ENCODE peak calls at places on chromosomes 7 and 10, in five cellular contexts. X, B, F, M and Z are unnamed samples.

GRCh38 chr7:5630670-5631069 is 150.8 kb downstream of the RNF216 start:
- DNase-seq in B (no peak), X (no peak), F (no peak), M (no peak), Z (no peak)

GRCh38 chr7:39948375-39948774 is 1.7 kb upstream of the CDK13 start:
- DNase-seq in X (no peak), F (no peak), B (no peak), M (peak; percentile 54), Z (no peak)

GRCh38 chr7:116588641-116589594 is 64.1 kb downstream of the CAV1 start:
- DNase-seq in X (peak; percentile 83), M (peak; percentile 70), F (no peak), B (no peak), Z (peak; percentile 70)

GRCh38 chr10:68208424-68209042 is 23.4 kb downstream of the ATOH7 start:
- DNase-seq in X (peak; percentile 75), B (peak; percentile 77), M (peak; percentile 56), F (no peak), Z (no peak)

GRCh38 chr7:26910221-26910620 is 45.8 kb upstream of the SKAP2 start:
- DNase-seq in B (no peak), X (peak; percentile 46), F (no peak), M (no peak), Z (peak; percentile 46)

GRCh38 chr7:86972072-86972471 is 87.4 kb downstream of the ELAPOR2 start:
- DNase-seq in F (no peak), M (no peak), B (no peak), X (peak; percentile 20), Z (no peak)

GRCh38 chr7:27122075-27122910 is 8.3 kb downstream of the HOXA4 start:
- DNase-seq in F (no peak), B (no peak), M (no peak), X (no peak), Z (no peak)

GRCh38 chr7:128918266-128918665 is 7.8 kb upstream of the KCP start:
- DNase-seq in B (no peak), M (no peak), X (no peak), F (no peak), Z (no peak)

GRCh38 chr7:151608031-151608551 is 88.4 kb upstream of the RHEB start:
- DNase-seq in F (no peak), B (no peak), M (no peak), X (no peak), Z (no peak)

GRCh38 chr7:6419310-6419773 is 28.4 kb downstream of the DAGLB start:
- DNase-seq in F (no peak), B (no peak), M (no peak), X (peak; percentile 55), Z (no peak)

GRCh38 chr7:36058020-36058592 is 94.9 kb upstream of the EEPD1 start:
- DNase-seq in M (peak; percentile 46), F (no peak), B (no peak), X (no peak), Z (no peak)

GRCh38 chr7:63900394-63901203 is 98.0 kb upstream of the ZNF722 start:
- DNase-seq in M (peak; percentile 10), X (no peak), B (no peak), F (peak; percentile 85), Z (no peak)

GRCh38 chr7:132443776-132444520 is 132.3 kb downstream of the PLXNA4 start:
- DNase-seq in B (no peak), M (no peak), X (no peak), F (no peak), Z (no peak)

GRCh38 chr7:27180431-27181175 is 4.4 kb downstream of the HOXA11 start:
- DNase-seq in B (no peak), F (peak; percentile 1), X (no peak), M (no peak), Z (no peak)

GRCh38 chr10:133198206-133198605 is 31.8 kb upstream of the UTF1 start:
- DNase-seq in X (no peak), M (no peak), F (no peak), B (no peak), Z (no peak)

GRCh38 chr10:132539431-132539839 is 1.8 kb downstream of the INPP5A start:
- DNase-seq in X (no peak), B (no peak), M (no peak), F (no peak), Z (no peak)

GRCh38 chr7:20595971-20596370 is 19.5 kb upstream of the ABCB5 start:
- DNase-seq in B (no peak), F (no peak), M (no peak), X (peak; percentile 19), Z (no peak)

GRCh38 chr10:28807760-28808613 is 130.7 kb downstream of the BAMBI start:
- DNase-seq in M (no peak), B (peak; percentile 25), F (no peak), X (no peak), Z (no peak)

DNA sequence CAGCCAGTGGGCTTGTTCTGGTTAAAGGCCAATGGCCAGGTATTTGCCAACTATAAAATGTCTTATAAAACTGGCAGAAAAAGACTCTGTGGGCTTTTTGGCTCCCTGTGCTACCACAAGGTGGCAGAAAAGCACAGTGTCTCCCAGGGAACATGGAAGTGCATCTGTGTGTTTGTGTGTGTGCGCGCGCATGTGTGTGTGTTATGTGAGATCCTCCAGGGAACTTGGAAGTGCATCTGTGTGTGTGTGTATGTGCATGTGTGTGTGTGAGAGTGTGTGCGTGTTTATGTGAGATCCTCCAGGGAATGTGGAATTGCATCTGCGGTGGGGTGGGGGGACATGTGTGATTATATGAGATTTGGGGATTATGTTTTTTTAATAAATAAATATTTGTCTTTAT is 30.2 kb upstream of the ABI1 start:
- DNase-seq in M (peak; percentile 74), B (peak; percentile 71), X (peak; percentile 83), F (no peak), Z (peak; percentile 72)
- TF ChIP-seq CTCF in M (peak; percentile 58), B (peak; percentile 56), X (peak; percentile 87), F (no peak), Z (peak; percentile 80)

GRCh38 chr7:41877118-41877517 is 174.2 kb upstream of the INHBA start:
- DNase-seq in M (no peak), F (no peak), X (no peak), B (no peak), Z (no peak)

GRCh38 chr7:41873781-41874180 is 170.9 kb upstream of the INHBA start:
- DNase-seq in X (no peak), B (no peak), F (no peak), M (no peak), Z (no peak)

GRCh38 chr7:41872951-41873350 is 170.1 kb upstream of the INHBA start:
- DNase-seq in F (no peak), X (no peak), B (no peak), M (no peak), Z (no peak)

GRCh38 chr7:41874206-41874770 is 171.4 kb upstream of the INHBA start:
- DNase-seq in F (no peak), X (no peak), B (no peak), M (no peak), Z (no peak)

DNA sequence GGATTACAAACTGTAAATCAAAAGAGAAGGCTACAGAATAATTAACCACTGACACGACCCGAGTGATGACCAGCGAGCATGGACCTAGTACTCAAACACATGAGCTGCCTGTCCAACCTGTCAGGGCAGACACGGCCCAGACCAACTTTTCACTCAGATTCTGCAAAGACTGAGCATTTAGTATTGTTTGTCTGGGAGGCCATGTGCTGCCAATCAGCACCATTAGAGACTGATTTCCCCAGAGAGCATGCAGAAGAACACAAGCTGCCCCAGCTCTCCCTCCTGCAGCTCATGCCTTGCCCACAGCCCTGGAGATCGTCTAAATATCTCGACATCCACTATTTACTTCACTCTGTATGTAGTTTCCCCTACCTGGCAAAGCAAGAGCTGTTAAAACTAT is 172.6 kb upstream of the INHBA start:
- DNase-seq in M (no peak), X (no peak), F (no peak), B (no peak), Z (no peak)
- TF ChIP-seq CTCF in M (no peak), X (no peak), F (no peak), B (no peak), Z (no peak)

DNA sequence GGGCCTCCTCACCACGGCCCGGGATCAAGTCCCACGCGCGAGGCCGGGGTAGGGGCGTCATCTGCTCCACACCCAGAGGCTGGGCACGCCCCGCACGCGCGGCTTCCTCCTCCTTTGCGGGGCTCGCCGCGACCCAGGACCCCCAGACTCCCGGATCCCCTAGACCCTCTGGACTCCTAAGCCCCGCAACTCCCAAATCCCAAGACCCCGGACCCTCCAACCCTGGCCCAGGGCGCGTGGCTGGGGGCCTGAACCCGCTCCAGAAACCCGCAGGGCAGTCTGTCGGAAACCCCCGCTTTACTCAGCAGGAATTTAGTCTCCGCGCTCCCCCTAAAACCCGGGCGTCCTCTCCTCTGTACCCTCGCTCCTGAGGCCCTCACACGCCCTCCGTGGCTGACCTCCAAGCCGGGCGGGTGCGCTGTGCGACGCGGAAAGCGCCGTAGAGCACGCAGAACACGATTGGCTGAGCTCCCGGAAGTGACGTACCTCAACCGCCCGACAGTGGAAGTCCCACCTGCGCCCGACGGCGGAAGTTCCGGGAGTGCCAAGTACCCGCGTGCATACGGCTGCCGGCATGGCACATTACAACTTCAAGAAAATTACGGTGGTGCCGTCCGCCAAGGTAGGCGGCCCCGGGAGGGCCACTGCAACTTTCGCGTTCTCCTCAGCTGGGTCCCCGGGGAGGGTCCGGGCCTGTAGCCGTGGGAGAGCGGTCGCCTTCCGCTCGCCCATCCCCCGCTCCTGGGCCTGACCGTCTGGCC is at the start of gene GTPBP4:
- DNase-seq in X (peak; percentile 96), B (peak; percentile 88), F (peak; percentile 96), M (peak; percentile 98), Z (peak; percentile 96)
- TF ChIP-seq CTCF in X (no peak), B (no peak), F (no peak), M (no peak), Z (peak; percentile 15)

GRCh38 chr7:46169384-46169755 is 248.3 kb upstream of the IGFBP3 start:
- DNase-seq in B (no peak), M (no peak), F (no peak), X (no peak), Z (peak; percentile 8)
- TF ChIP-seq CTCF in B (no peak), M (no peak), F (no peak), X (no peak), Z (no peak)